ENCODE peak calls at places on chromosomes 7 and 10, in seven cellular contexts. One of them, this sample, is unnamed.

GRCh38 chr7:140350056-140350455 is 48.3 kb downstream of the SLC37A3 start:
- DNase-seq in H9: no peak
- DNase-seq in MM.1S: no peak
- DNase-seq in DND-41: no peak
- DNase-seq in HepG2: no peak
- DNase-seq in psoas muscle: no peak
- DNase-seq in effector memory CD4-positive, alpha-beta T cell: no peak
- DNase-seq in this sample: no peak

GRCh38 chr7:88669913-88670312 is 89.6 kb upstream of the ZNF804B start:
- DNase-seq in H9: no peak
- DNase-seq in MM.1S: no peak
- DNase-seq in DND-41: no peak
- DNase-seq in HepG2: no peak
- DNase-seq in psoas muscle: no peak
- DNase-seq in effector memory CD4-positive, alpha-beta T cell: no peak
- DNase-seq in this sample: no peak

GRCh38 chr10:130686680-130687300 is 550.6 kb downstream of the GLRX3 start:
- DNase-seq in H9: peak; percentile 63
- DNase-seq in MM.1S: no peak
- DNase-seq in DND-41: no peak
- DNase-seq in HepG2: peak; percentile 12
- DNase-seq in psoas muscle: no peak
- DNase-seq in effector memory CD4-positive, alpha-beta T cell: no peak
- DNase-seq in this sample: no peak

GRCh38 chr10:35304649-35305048 is 31.7 kb upstream of the CCNY start:
- DNase-seq in H9: no peak
- DNase-seq in MM.1S: no peak
- DNase-seq in DND-41: no peak
- DNase-seq in HepG2: no peak
- DNase-seq in psoas muscle: no peak
- DNase-seq in effector memory CD4-positive, alpha-beta T cell: no peak
- DNase-seq in this sample: no peak

GRCh38 chr10:27742926-27743735 is 2.5 kb downstream of the MKX start:
- DNase-seq in H9: peak; percentile 74
- DNase-seq in MM.1S: peak; percentile 20
- DNase-seq in DND-41: no peak
- DNase-seq in HepG2: no peak
- DNase-seq in psoas muscle: peak; percentile 30
- DNase-seq in effector memory CD4-positive, alpha-beta T cell: no peak
- DNase-seq in this sample: peak; percentile 14

GRCh38 chr7:13050703-13051102 is 363.3 kb downstream of the ARL4A start:
- DNase-seq in H9: no peak
- DNase-seq in MM.1S: no peak
- DNase-seq in DND-41: no peak
- DNase-seq in HepG2: peak; percentile 28
- DNase-seq in psoas muscle: no peak
- DNase-seq in effector memory CD4-positive, alpha-beta T cell: no peak
- DNase-seq in this sample: peak; percentile 28

GRCh38 chr7:19853261-19853832 is 79.9 kb upstream of the TMEM196 start:
- DNase-seq in H9: no peak
- DNase-seq in MM.1S: no peak
- DNase-seq in DND-41: no peak
- DNase-seq in HepG2: no peak
- DNase-seq in psoas muscle: no peak
- DNase-seq in effector memory CD4-positive, alpha-beta T cell: no peak
- DNase-seq in this sample: no peak

GRCh38 chr10:72086466-72087391 is 1.6 kb downstream of the SPOCK2 start:
- DNase-seq in H9: peak; percentile 81
- DNase-seq in MM.1S: no peak
- DNase-seq in DND-41: peak; percentile 43
- DNase-seq in HepG2: peak; percentile 27
- DNase-seq in psoas muscle: peak; percentile 39
- DNase-seq in effector memory CD4-positive, alpha-beta T cell: peak; percentile 53
- DNase-seq in this sample: no peak

GRCh38 chr10:100325164-100325563 is 4.9 kb downstream of the PKD2L1 start:
- DNase-seq in H9: peak; percentile 58
- DNase-seq in MM.1S: no peak
- DNase-seq in DND-41: no peak
- DNase-seq in HepG2: no peak
- DNase-seq in psoas muscle: no peak
- DNase-seq in effector memory CD4-positive, alpha-beta T cell: no peak
- DNase-seq in this sample: no peak

GRCh38 chr7:41367967-41368882 is 334.7 kb downstream of the INHBA start:
- DNase-seq in H9: no peak
- DNase-seq in MM.1S: no peak
- DNase-seq in DND-41: no peak
- DNase-seq in HepG2: no peak
- DNase-seq in psoas muscle: no peak
- DNase-seq in effector memory CD4-positive, alpha-beta T cell: no peak
- DNase-seq in this sample: no peak

GRCh38 chr10:96829029-96829773 is 2.9 kb upstream of the LCOR start:
- DNase-seq in H9: no peak
- DNase-seq in MM.1S: no peak
- DNase-seq in DND-41: no peak
- DNase-seq in HepG2: no peak
- DNase-seq in psoas muscle: no peak
- DNase-seq in effector memory CD4-positive, alpha-beta T cell: no peak
- DNase-seq in this sample: no peak

GRCh38 chr7:158094671-158095256 is 492.9 kb downstream of the PTPRN2 start:
- DNase-seq in H9: peak; percentile 79
- DNase-seq in MM.1S: no peak
- DNase-seq in DND-41: no peak
- DNase-seq in HepG2: no peak
- DNase-seq in psoas muscle: no peak
- DNase-seq in effector memory CD4-positive, alpha-beta T cell: no peak
- DNase-seq in this sample: no peak

GRCh38 chr10:101095550-101096213 is 33.9 kb downstream of the KAZALD1 start:
- DNase-seq in H9: peak; percentile 100
- DNase-seq in MM.1S: peak; percentile 65
- DNase-seq in DND-41: peak; percentile 74
- DNase-seq in HepG2: peak; percentile 66
- DNase-seq in psoas muscle: peak; percentile 60
- DNase-seq in effector memory CD4-positive, alpha-beta T cell: peak; percentile 44
- DNase-seq in this sample: peak; percentile 82

GRCh38 chr10:14173391-14173705 is 157.4 kb downstream of the FRMD4A start:
- DNase-seq in H9: no peak
- DNase-seq in MM.1S: no peak
- DNase-seq in DND-41: no peak
- DNase-seq in HepG2: no peak
- DNase-seq in psoas muscle: no peak
- DNase-seq in effector memory CD4-positive, alpha-beta T cell: no peak
- DNase-seq in this sample: peak; percentile 11

GRCh38 chr7:39306028-39306570 is 260.1 kb upstream of the YAE1 start:
- DNase-seq in H9: no peak
- DNase-seq in MM.1S: no peak
- DNase-seq in DND-41: no peak
- DNase-seq in HepG2: no peak
- DNase-seq in psoas muscle: no peak
- DNase-seq in effector memory CD4-positive, alpha-beta T cell: no peak
- DNase-seq in this sample: no peak

GRCh38 chr7:23967949-23968599 is 258.1 kb downstream of the STK31 start:
- DNase-seq in H9: no peak
- DNase-seq in MM.1S: no peak
- DNase-seq in DND-41: no peak
- DNase-seq in HepG2: no peak
- DNase-seq in psoas muscle: no peak
- DNase-seq in effector memory CD4-positive, alpha-beta T cell: no peak
- DNase-seq in this sample: no peak

GRCh38 chr10:124916098-124916584 is 25.8 kb upstream of the ZRANB1 start:
- DNase-seq in H9: no peak
- DNase-seq in MM.1S: no peak
- DNase-seq in DND-41: no peak
- DNase-seq in HepG2: no peak
- DNase-seq in psoas muscle: no peak
- DNase-seq in effector memory CD4-positive, alpha-beta T cell: no peak
- DNase-seq in this sample: no peak

GRCh38 chr10:50216894-50217293 is 34.4 kb downstream of the ASAH2 start:
- DNase-seq in H9: peak; percentile 31
- DNase-seq in MM.1S: no peak
- DNase-seq in DND-41: no peak
- DNase-seq in HepG2: peak; percentile 46
- DNase-seq in psoas muscle: no peak
- DNase-seq in effector memory CD4-positive, alpha-beta T cell: no peak
- DNase-seq in this sample: peak; percentile 6

GRCh38 chr7:142094861-142095260 is 16.7 kb upstream of the MGAM2 start:
- DNase-seq in H9: no peak
- DNase-seq in MM.1S: no peak
- DNase-seq in DND-41: no peak
- DNase-seq in HepG2: no peak
- DNase-seq in psoas muscle: no peak
- DNase-seq in effector memory CD4-positive, alpha-beta T cell: no peak
- DNase-seq in this sample: peak; percentile 43

GRCh38 chr10:133174689-133175263 is 14.8 kb downstream of the KNDC1 start:
- DNase-seq in H9: no peak
- DNase-seq in MM.1S: no peak
- DNase-seq in DND-41: no peak
- DNase-seq in HepG2: no peak
- DNase-seq in psoas muscle: no peak
- DNase-seq in effector memory CD4-positive, alpha-beta T cell: no peak
- DNase-seq in this sample: no peak

GRCh38 chr10:133173860-133174523 is 14.0 kb downstream of the KNDC1 start:
- DNase-seq in H9: no peak
- DNase-seq in MM.1S: no peak
- DNase-seq in DND-41: no peak
- DNase-seq in HepG2: no peak
- DNase-seq in psoas muscle: no peak
- DNase-seq in effector memory CD4-positive, alpha-beta T cell: no peak
- DNase-seq in this sample: no peak

GRCh38 chr10:133178357-133179127 is 18.5 kb downstream of the KNDC1 start:
- DNase-seq in H9: no peak
- DNase-seq in MM.1S: no peak
- DNase-seq in DND-41: no peak
- DNase-seq in HepG2: no peak
- DNase-seq in psoas muscle: no peak
- DNase-seq in effector memory CD4-positive, alpha-beta T cell: no peak
- DNase-seq in this sample: no peak

GRCh38 chr10:133177380-133178157 is 17.6 kb downstream of the KNDC1 start:
- DNase-seq in H9: no peak
- DNase-seq in MM.1S: no peak
- DNase-seq in DND-41: no peak
- DNase-seq in HepG2: no peak
- DNase-seq in psoas muscle: no peak
- DNase-seq in effector memory CD4-positive, alpha-beta T cell: no peak
- DNase-seq in this sample: no peak

GRCh38 chr10:133176546-133176945 is 16.5 kb downstream of the KNDC1 start:
- DNase-seq in H9: no peak
- DNase-seq in MM.1S: no peak
- DNase-seq in DND-41: no peak
- DNase-seq in HepG2: no peak
- DNase-seq in psoas muscle: no peak
- DNase-seq in effector memory CD4-positive, alpha-beta T cell: no peak
- DNase-seq in this sample: no peak
- H3K9me3 ChIP-seq in H9: peaks cover 12% of the 10 kb centered on the region
- H3K9me3 ChIP-seq in MM.1S: no peaks in the 10 kb centered on the region
- H3K9me3 ChIP-seq in DND-41: peaks cover 10% of the 10 kb centered on the region
- H3K9me3 ChIP-seq in HepG2: peaks cover 10% of the 10 kb centered on the region
- H3K9me3 ChIP-seq in psoas muscle: no peaks in the 10 kb centered on the region
- H3K9me3 ChIP-seq in effector memory CD4-positive, alpha-beta T cell: no peaks in the 10 kb centered on the region
- H3K9me3 ChIP-seq in this sample: peaks cover 40% of the 10 kb centered on the region

GRCh38 chr7:51639661-51640340 is 323.2 kb upstream of the COBL start:
- DNase-seq in H9: no peak
- DNase-seq in MM.1S: no peak
- DNase-seq in DND-41: no peak
- DNase-seq in HepG2: no peak
- DNase-seq in psoas muscle: no peak
- DNase-seq in effector memory CD4-positive, alpha-beta T cell: no peak
- DNase-seq in this sample: no peak
- H3K9me3 ChIP-seq in H9: no peaks in the 10 kb centered on the region
- H3K9me3 ChIP-seq in MM.1S: no peaks in the 10 kb centered on the region
- H3K9me3 ChIP-seq in DND-41: no peaks in the 10 kb centered on the region
- H3K9me3 ChIP-seq in HepG2: no peaks in the 10 kb centered on the region
- H3K9me3 ChIP-seq in psoas muscle: no peaks in the 10 kb centered on the region
- H3K9me3 ChIP-seq in effector memory CD4-positive, alpha-beta T cell: peaks cover 3% of the 10 kb centered on the region
- H3K9me3 ChIP-seq in this sample: peaks cover 33% of the 10 kb centered on the region

GRCh38 chr7:87206361-87206760 is 13.2 kb downstream of the TMEM243 start:
- DNase-seq in H9: no peak
- DNase-seq in MM.1S: no peak
- DNase-seq in DND-41: no peak
- DNase-seq in HepG2: peak; percentile 2
- DNase-seq in psoas muscle: no peak
- DNase-seq in effector memory CD4-positive, alpha-beta T cell: no peak
- DNase-seq in this sample: peak; percentile 57
- H3K9me3 ChIP-seq in H9: peaks cover 13% of the 10 kb centered on the region
- H3K9me3 ChIP-seq in MM.1S: no peaks in the 10 kb centered on the region
- H3K9me3 ChIP-seq in DND-41: peaks cover 25% of the 10 kb centered on the region
- H3K9me3 ChIP-seq in HepG2: peaks cover 28% of the 10 kb centered on the region
- H3K9me3 ChIP-seq in psoas muscle: peaks cover 11% of the 10 kb centered on the region
- H3K9me3 ChIP-seq in effector memory CD4-positive, alpha-beta T cell: peaks cover 8% of the 10 kb centered on the region
- H3K9me3 ChIP-seq in this sample: peaks cover 9% of the 10 kb centered on the region

DNA sequence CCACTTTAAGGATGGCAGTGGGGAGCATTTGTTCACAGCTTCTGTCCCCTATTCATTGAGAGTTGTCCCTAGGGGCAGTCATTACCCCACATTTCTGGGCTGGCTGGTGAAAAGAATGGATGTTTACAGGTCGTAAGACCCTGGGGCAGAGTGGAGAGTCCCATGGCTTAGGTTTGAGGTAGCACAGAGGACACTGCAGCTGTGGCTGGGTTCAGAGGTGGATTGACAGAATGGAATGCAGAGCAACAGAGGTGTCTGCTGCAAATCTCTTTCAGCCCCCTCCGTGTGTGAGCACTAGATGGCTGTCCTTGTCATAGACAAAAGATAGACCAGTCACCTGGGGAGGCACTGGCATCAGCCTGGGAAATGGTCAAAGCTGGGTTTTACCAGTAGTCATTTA is 141.9 kb downstream of the CACNB2 start:
- DNase-seq in H9: no peak
- DNase-seq in MM.1S: no peak
- DNase-seq in DND-41: peak; percentile 20
- DNase-seq in HepG2: no peak
- DNase-seq in psoas muscle: no peak
- DNase-seq in effector memory CD4-positive, alpha-beta T cell: no peak
- DNase-seq in this sample: no peak
- H3K9me3 ChIP-seq in H9: no peaks in the 10 kb centered on the region
- H3K9me3 ChIP-seq in MM.1S: no peaks in the 10 kb centered on the region
- H3K9me3 ChIP-seq in DND-41: no peaks in the 10 kb centered on the region
- H3K9me3 ChIP-seq in HepG2: no peaks in the 10 kb centered on the region
- H3K9me3 ChIP-seq in psoas muscle: no peaks in the 10 kb centered on the region
- H3K9me3 ChIP-seq in effector memory CD4-positive, alpha-beta T cell: no peaks in the 10 kb centered on the region
- H3K9me3 ChIP-seq in this sample: peaks cover 2% of the 10 kb centered on the region

GRCh38 chr7:54215424-54215823 is 326.8 kb upstream of the VSTM2A start:
- DNase-seq in H9: no peak
- DNase-seq in MM.1S: no peak
- DNase-seq in DND-41: no peak
- DNase-seq in HepG2: no peak
- DNase-seq in psoas muscle: no peak
- DNase-seq in effector memory CD4-positive, alpha-beta T cell: no peak
- DNase-seq in this sample: no peak
- H3K9me3 ChIP-seq in H9: peaks cover 7% of the 10 kb centered on the region
- H3K9me3 ChIP-seq in MM.1S: no peaks in the 10 kb centered on the region
- H3K9me3 ChIP-seq in DND-41: no peaks in the 10 kb centered on the region
- H3K9me3 ChIP-seq in HepG2: peaks cover 74% of the 10 kb centered on the region
- H3K9me3 ChIP-seq in psoas muscle: peaks cover 3% of the 10 kb centered on the region
- H3K9me3 ChIP-seq in effector memory CD4-positive, alpha-beta T cell: no peaks in the 10 kb centered on the region
- H3K9me3 ChIP-seq in this sample: peaks cover 3% of the 10 kb centered on the region